ENCODE peak calls at places on chromosomes 7 and 10, in five cellular contexts. P is PC-3, Y is HepG2, O is GM23248, T is hepatocyte. D is an unnamed sample.

GRCh38 chr10:116947838-116948529 is 57.0 kb downstream of the SHTN1 start:
- DNase-seq in P (peak; percentile 81), T (peak; percentile 22), Y (peak; percentile 54), O (peak; percentile 20), D (peak; percentile 64)

GRCh38 chr7:771241-772004 is 44.3 kb upstream of the PRKAR1B start:
- DNase-seq in Y (no peak), O (peak; percentile 39), P (no peak), T (peak; percentile 84), D (no peak)

GRCh38 chr7:78326870-78327269 is 528.3 kb downstream of the PHTF2 start:
- DNase-seq in P (no peak), T (no peak), O (peak; percentile 47), Y (no peak), D (peak; percentile 36)

GRCh38 chr7:50610521-50611277 is 45.5 kb upstream of the DDC start:
- DNase-seq in O (peak; percentile 76), Y (no peak), P (peak; percentile 88), T (no peak), D (peak; percentile 85)

GRCh38 chr10:89086801-89087513 is 96.4 kb downstream of the FAS start:
- DNase-seq in Y (no peak), P (no peak), O (peak; percentile 99), T (no peak), D (peak; percentile 92)

GRCh38 chr10:30371954-30372353 is 22.9 kb upstream of the MTPAP start:
- DNase-seq in P (peak; percentile 65), O (no peak), T (no peak), Y (no peak), D (no peak)

GRCh38 chr7:116363637-116364432 is 135.7 kb upstream of the CAV2 start:
- DNase-seq in T (no peak), O (peak; percentile 15), Y (no peak), P (peak; percentile 51), D (no peak)

GRCh38 chr10:99630439-99630838 is 10.2 kb upstream of the SLC25A28 start:
- DNase-seq in O (peak; percentile 81), Y (peak; percentile 55), T (peak; percentile 63), P (peak; percentile 53), D (peak; percentile 64)

GRCh38 chr10:62047960-62048383 is 146.5 kb downstream of the ARID5B start:
- DNase-seq in O (peak; percentile 73), P (peak; percentile 99), T (peak; percentile 30), Y (peak; percentile 25), D (no peak)

GRCh38 chr10:72276421-72277339 is 3.0 kb downstream of the DDIT4 start:
- DNase-seq in P (no peak), Y (peak; percentile 77), T (peak; percentile 60), O (peak; percentile 72), D (peak; percentile 91)

GRCh38 chr7:136958016-136958415 is 89.6 kb downstream of the CHRM2 start:
- DNase-seq in O (peak; percentile 36), Y (no peak), P (no peak), T (no peak), D (peak; percentile 47)

GRCh38 chr7:35359423-35359822 is 105.5 kb upstream of the TBX20 start:
- DNase-seq in Y (no peak), P (no peak), T (no peak), O (no peak), D (no peak)

GRCh38 chr10:48594371-48594770 is 10.5 kb downstream of the ARHGAP22 start:
- DNase-seq in Y (no peak), T (no peak), P (no peak), O (no peak), D (no peak)

GRCh38 chr7:45884136-45884535 is 4.2 kb upstream of the IGFBP1 start:
- DNase-seq in T (no peak), O (no peak), Y (no peak), P (no peak), D (no peak)

GRCh38 chr10:77606751-77607150 is 30.9 kb downstream of the KCNMA1 start:
- DNase-seq in T (no peak), O (peak; percentile 18), Y (no peak), P (peak; percentile 99), D (no peak)

GRCh38 chr7:50629238-50629901 is 64.2 kb upstream of the DDC start:
- DNase-seq in Y (no peak), P (no peak), T (no peak), O (no peak), D (no peak)

GRCh38 chr10:90929179-90929578 is 8.3 kb upstream of the ANKRD1 start:
- DNase-seq in P (no peak), T (no peak), O (no peak), Y (no peak), D (no peak)

GRCh38 chr10:90924552-90924951 is 3.7 kb upstream of the ANKRD1 start:
- DNase-seq in O (no peak), T (no peak), P (no peak), Y (no peak), D (no peak)

GRCh38 chr10:90925078-90926029 is 4.5 kb upstream of the ANKRD1 start:
- DNase-seq in Y (no peak), O (no peak), T (no peak), P (no peak), D (no peak)

GRCh38 chr10:90930070-90930837 is 9.4 kb upstream of the ANKRD1 start:
- DNase-seq in P (peak; percentile 84), Y (peak; percentile 86), O (peak; percentile 67), T (peak; percentile 57), D (peak; percentile 81)

DNA sequence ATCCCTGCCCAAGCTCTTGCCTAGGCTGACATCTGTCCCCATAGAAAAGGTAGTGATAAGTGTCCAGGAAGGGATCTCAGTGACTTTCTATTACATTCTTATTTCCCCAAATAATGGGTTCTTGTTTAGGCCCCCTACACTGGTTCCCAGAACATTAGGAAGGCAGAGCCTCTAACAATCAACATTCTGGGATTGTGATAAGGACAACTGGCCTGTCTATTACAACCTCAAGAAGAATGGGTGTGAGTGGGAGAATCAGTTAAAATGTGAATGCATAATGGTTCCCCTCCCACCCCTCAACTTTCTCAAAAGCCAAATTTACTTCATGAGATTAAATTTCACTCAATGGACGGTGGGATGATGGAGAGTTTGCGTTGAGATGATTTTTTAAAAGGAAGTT is 6.4 kb upstream of the ANKRD1 start:
- DNase-seq in T (no peak), O (no peak), Y (no peak), P (no peak), D (no peak)
- TF ChIP-seq EZH2 in T (no peak), O (no peak), Y (no peak), P (no peak), D (no peak)

GRCh38 chr10:12594448-12594944 is 245.1 kb downstream of the CAMK1D start:
- DNase-seq in Y (no peak), T (no peak), P (no peak), O (no peak), D (no peak)

GRCh38 chr10:12597176-12597575 is 247.8 kb downstream of the CAMK1D start:
- DNase-seq in T (no peak), Y (no peak), P (no peak), O (no peak), D (no peak)

GRCh38 chr10:12592967-12593366 is 243.6 kb downstream of the CAMK1D start:
- DNase-seq in O (no peak), T (no peak), P (no peak), Y (no peak), D (peak; percentile 11)

GRCh38 chr10:12597800-12598750 is 248.7 kb downstream of the CAMK1D start:
- DNase-seq in P (no peak), T (no peak), Y (no peak), O (no peak), D (no peak)

GRCh38 chr10:12596055-12596576 is 246.8 kb downstream of the CAMK1D start:
- DNase-seq in P (no peak), O (no peak), T (no peak), Y (no peak), D (no peak)
- H3K79me2 ChIP-seq in P (no peaks in the 10 kb centered on the region), O (no peaks in the 10 kb centered on the region), T (no peaks in the 10 kb centered on the region), Y (no peaks in the 10 kb centered on the region), D (no peaks in the 10 kb centered on the region)

DNA sequence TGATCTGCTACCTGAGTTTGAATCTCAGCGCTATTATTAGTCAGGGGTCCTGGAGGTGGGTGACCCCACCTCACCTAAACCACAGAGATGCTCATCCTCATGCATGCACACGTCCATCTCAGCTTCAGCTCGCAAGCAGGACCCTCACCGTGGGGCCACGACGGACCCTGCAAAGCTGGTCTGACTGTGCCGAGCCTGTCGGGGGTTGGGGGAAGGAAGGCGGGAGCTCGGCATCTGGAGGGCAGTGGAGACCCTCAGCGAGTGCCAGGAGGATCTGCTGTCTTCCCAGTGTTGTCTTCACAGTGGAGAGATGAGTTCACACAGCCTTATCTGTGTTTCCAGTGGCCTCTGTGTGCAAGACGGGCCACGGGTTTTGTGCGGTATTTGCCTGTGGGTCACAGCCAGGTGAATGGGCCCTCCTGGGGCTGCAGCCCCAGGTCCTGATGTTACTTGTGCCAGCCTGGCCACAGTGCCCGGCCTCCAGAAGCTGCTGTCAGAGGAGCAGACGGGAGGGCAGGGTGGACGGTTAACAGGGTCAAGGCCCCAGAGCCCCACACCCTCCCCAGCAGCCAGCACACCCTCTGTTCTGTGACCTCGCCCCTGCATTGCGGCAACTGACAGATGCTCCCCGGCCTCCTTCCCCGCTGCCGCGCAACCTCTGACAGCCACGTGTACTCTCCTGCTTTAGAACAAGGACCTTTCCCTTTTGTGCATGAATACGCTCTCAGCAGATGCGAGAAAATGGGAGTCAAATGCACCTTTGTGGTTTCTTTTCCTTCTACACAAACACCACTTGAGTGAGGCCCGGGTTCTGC is 528.8 kb downstream of the DNAJB6 start:
- DNase-seq in O (no peak), Y (no peak), T (no peak), P (no peak), D (no peak)
- TF ChIP-seq EZH2 in O (no peak), Y (no peak), T (no peak), P (no peak), D (no peak)

GRCh38 chr10:73782749-73783085 is 869 bp downstream of the CHCHD1 start:
- DNase-seq in T (no peak), P (no peak), Y (no peak), O (no peak), D (no peak)
- H3K79me2 ChIP-seq in T (peaks cover 82% of the 10 kb centered on the region), P (peaks cover 91% of the 10 kb centered on the region), Y (peaks cover 55% of the 10 kb centered on the region), O (peaks cover 93% of the 10 kb centered on the region), D (peaks cover 62% of the 10 kb centered on the region)

GRCh38 chr10:118108194-118109026 is 61.7 kb upstream of the RAB11FIP2 start:
- DNase-seq in P (no peak), Y (no peak), T (peak; percentile 8), O (peak; percentile 54), D (peak; percentile 40)
- TF ChIP-seq EZH2 in P (no peak), Y (no peak), T (no peak), O (no peak), D (no peak)

DNA sequence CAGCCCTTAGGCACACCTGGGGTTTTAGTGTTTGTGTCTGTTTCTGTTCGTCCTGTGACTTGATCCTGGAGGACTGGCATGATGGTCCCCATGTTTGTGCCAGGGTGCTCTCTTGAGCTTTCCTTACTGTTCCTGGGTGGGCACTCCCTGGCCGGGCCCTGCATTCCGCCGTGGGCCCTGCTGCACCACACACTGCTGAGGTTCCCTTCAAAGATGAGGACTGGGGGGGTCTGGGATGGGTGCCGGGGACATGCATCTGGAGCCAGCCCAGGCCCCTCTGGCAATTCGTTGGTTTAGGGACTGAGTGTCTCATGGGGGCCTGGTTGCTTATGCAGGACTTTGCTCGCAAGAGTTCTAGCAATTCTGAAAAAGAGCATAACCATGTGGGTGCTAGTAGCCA is 4.7 kb downstream of the AGAP3 start:
- DNase-seq in T (no peak), O (no peak), P (no peak), Y (no peak), D (no peak)
- H3K79me2 ChIP-seq in T (peaks cover 91% of the 10 kb centered on the region), O (peaks cover 91% of the 10 kb centered on the region), P (peaks cover 93% of the 10 kb centered on the region), Y (peaks cover 91% of the 10 kb centered on the region), D (peaks cover 90% of the 10 kb centered on the region)

D was measured in fibroblast of lung.